ENCODE peak calls at places on chromosomes 12 and 14, in six cellular contexts. X, N, W, V, Z and H are unnamed samples.
A peak's percentile ranks its signal among the peaks of the same experiment; 100 is the strongest.

GRCh38 chr12:42094277-42094676 is 50.4 kb downstream of the GXYLT1 start:
- DNase-seq in W (peak; percentile 5), N (peak; percentile 43), Z (no peak), X (no peak), V (no peak), H (no peak)

GRCh38 chr12:52369220-52369619 is 1.9 kb upstream of the KRT85 start:
- DNase-seq in X (no peak), N (no peak), Z (no peak), W (no peak), V (no peak), H (no peak)

GRCh38 chr14:104546021-104546491 is 33.5 kb upstream of the C14orf180 start:
- DNase-seq in Z (no peak), V (no peak), W (no peak), N (no peak), X (no peak), H (no peak)

GRCh38 chr14:24726480-24726879 is 92.5 kb upstream of the GZMB start:
- DNase-seq in W (no peak), V (no peak), Z (no peak), X (no peak), N (no peak), H (no peak)

GRCh38 chr12:56521209-56521589 is 421 bp upstream of the RBMS2 start:
- DNase-seq in N (no peak), Z (no peak), V (no peak), X (no peak), W (no peak), H (no peak)

GRCh38 chr14:95505030-95505589 is 11.3 kb downstream of the SYNE3 start:
- DNase-seq in W (no peak), N (no peak), V (no peak), X (no peak), Z (no peak), H (no peak)

GRCh38 chr12:132178314-132178713 is 34.1 kb downstream of the NOC4L start:
- DNase-seq in X (no peak), N (no peak), Z (no peak), V (no peak), W (no peak), H (no peak)

GRCh38 chr12:124512667-124513296 is 54.6 kb downstream of the NCOR2 start:
- DNase-seq in V (no peak), N (peak; percentile 94), W (peak; percentile 79), X (peak; percentile 65), Z (no peak), H (peak; percentile 56)

GRCh38 chr12:96164951-96165858 is 29.0 kb upstream of the ELK3 start:
- DNase-seq in X (no peak), N (peak; percentile 26), Z (no peak), V (no peak), W (no peak), H (no peak)

GRCh38 chr12:110937104-110937641 is 16.8 kb upstream of the MYL2 start:
- DNase-seq in W (peak; percentile 67), N (peak; percentile 56), X (no peak), V (peak; percentile 10), Z (peak; percentile 51), H (no peak)

GRCh38 chr14:65131176-65131765 is 29.0 kb upstream of the MAX start:
- DNase-seq in N (no peak), W (peak; percentile 96), V (no peak), X (no peak), Z (no peak), H (no peak)

GRCh38 chr12:102528111-102528510 is 47.7 kb upstream of the IGF1 start:
- DNase-seq in N (no peak), Z (no peak), W (no peak), V (no peak), X (no peak), H (no peak)

GRCh38 chr14:20873370-20874177 is 17.6 kb upstream of the RNASE3 start:
- DNase-seq in Z (peak; percentile 28), N (peak; percentile 87), W (peak; percentile 10), X (no peak), V (peak; percentile 45), H (no peak)